ENCODE peak calls at places on chromosomes 1 and 21, in five cellular contexts. A is CD4-positive, alpha-beta T cell; Q is stimulated activated CD4-positive, alpha-beta T cell treated with anti-CD3 and anti-CD28 coated beads, Interleukin-2, amount 100 ng/mL, for 24 hours; N is hippocampal formation; D is foreskin fibroblast. P is an unnamed sample.

GRCh38 chr1:15603050-15603965 is 13.9 kb upstream of the DDI2 start:
- DNase-seq in A (peak), Q (peak), N (peak), D (peak), P (peak)

GRCh38 chr1:37288900-37289299 is 185.5 kb upstream of the ZC3H12A start:
- DNase-seq in N (no peak), A (no peak), Q (no peak), D (no peak), P (no peak)

GRCh38 chr1:99447716-99448115 is 183.4 kb downstream of the PLPPR4 start:
- DNase-seq in A (no peak), N (no peak), D (no peak), Q (no peak), P (no peak)

GRCh38 chr1:199173356-199173755 is 534.5 kb downstream of the PTPRC start:
- DNase-seq in D (no peak), N (peak), A (no peak), Q (no peak), P (no peak)

GRCh38 chr1:78102082-78102481 is 56.3 kb downstream of the GIPC2 start:
- DNase-seq in A (no peak), D (peak), Q (no peak), N (no peak), P (peak)

GRCh38 chr1:151790071-151790939 is at the start of gene TDRKH:
- DNase-seq in N (peak), Q (peak), D (peak), A (peak), P (peak)

GRCh38 chr1:171075041-171075440 is 15.7 kb upstream of the FMO3 start:
- DNase-seq in D (no peak), Q (no peak), A (no peak), N (no peak), P (no peak)

GRCh38 chr1:219931033-219931432 is 2.7 kb upstream of the SLC30A10 start:
- DNase-seq in A (no peak), D (no peak), N (no peak), Q (no peak), P (peak)

GRCh38 chr1:94954292-94955220 is 27.6 kb upstream of the CNN3 start:
- DNase-seq in N (no peak), A (no peak), D (no peak), Q (no peak), P (no peak)

GRCh38 chr1:245211761-245212160 is 57.0 kb downstream of the KIF26B start:
- DNase-seq in A (no peak), N (no peak), D (no peak), Q (no peak), P (no peak)

GRCh38 chr21:43574741-43575465 is 84.4 kb downstream of the HSF2BP start:
- DNase-seq in N (no peak), Q (no peak), D (no peak), A (no peak), P (no peak)

GRCh38 chr1:221868894-221869293 is 127.0 kb upstream of the DUSP10 start:
- DNase-seq in A (no peak), Q (no peak), D (peak), N (no peak), P (peak)

GRCh38 chr1:236282719-236283118 is 961 bp upstream of the ERO1B start:
- DNase-seq in A (no peak), D (no peak), N (no peak), Q (no peak), P (no peak)

GRCh38 chr1:97875996-97876395 is 44.8 kb downstream of the DPYD start:
- DNase-seq in A (no peak), D (no peak), Q (no peak), N (no peak), P (no peak)

GRCh38 chr1:54047384-54048315 is 5.4 kb downstream of the TMEM59 start:
- DNase-seq in N (no peak), A (no peak), Q (no peak), D (no peak), P (no peak)

GRCh38 chr1:156130578-156130942 is 16.0 kb downstream of the LMNA start:
- DNase-seq in D (no peak), N (no peak), Q (no peak), A (no peak), P (no peak)

GRCh38 chr1:190904091-190904695 is 426.5 kb upstream of the BRINP3 start:
- DNase-seq in Q (no peak), N (no peak), D (peak), A (no peak), P (no peak)

GRCh38 chr1:210586785-210587184 is 258.1 kb downstream of the HHAT start:
- DNase-seq in D (no peak), A (no peak), Q (no peak), N (peak), P (no peak)

GRCh38 chr21:27590271-27590670 is 623.4 kb upstream of the ADAMTS5 start:
- DNase-seq in N (no peak), A (no peak), D (peak), Q (no peak), P (peak)

GRCh38 chr1:10401281-10401680 is 2.4 kb downstream of the PGD start:
- DNase-seq in D (peak), N (no peak), Q (no peak), A (no peak), P (peak)

GRCh38 chr21:32364387-32364786 is 28.4 kb downstream of the URB1 start:
- DNase-seq in N (no peak), A (no peak), D (no peak), Q (no peak), P (no peak)

GRCh38 chr1:207302618-207303408 is 18.7 kb upstream of the CD55 start:
- DNase-seq in Q (no peak), D (no peak), A (no peak), N (no peak), P (no peak)

GRCh38 chr1:171663854-171664550 is 11.5 kb upstream of the MYOC start:
- DNase-seq in A (no peak), Q (no peak), N (no peak), D (no peak), P (peak)

GRCh38 chr1:109242387-109242786 is 7.0 kb upstream of the CELSR2 start:
- DNase-seq in A (no peak), D (no peak), N (no peak), Q (no peak), P (no peak)

GRCh38 chr1:153919879-153920852 is 2.6 kb downstream of the GATAD2B start:
- DNase-seq in A (no peak), D (peak), Q (no peak), N (no peak), P (peak)

GRCh38 chr21:34881421-34881820 is 167.7 kb downstream of the RUNX1 start:
- DNase-seq in N (no peak), Q (no peak), D (no peak), A (no peak), P (peak)

GRCh38 chr1:55848906-55849305 is 633.7 kb upstream of the USP24 start:
- DNase-seq in D (peak), N (no peak), A (no peak), Q (no peak), P (peak)

GRCh38 chr1:3775248-3775497 is 2.6 kb downstream of the SMIM1 start:
- DNase-seq in N (no peak), D (no peak), Q (no peak), A (no peak), P (no peak)

GRCh38 chr1:42146916-42147320 is 6.3 kb upstream of the GUCA2B start:
- DNase-seq in D (peak), N (peak), Q (peak), A (peak), P (peak)

GRCh38 chr1:228279011-228279721 is 71.3 kb downstream of the OBSCN start:
- DNase-seq in D (no peak), A (no peak), N (no peak), Q (no peak), P (no peak)

GRCh38 chr1:205827623-205828022 is 14.6 kb upstream of the SLC41A1 start:
- DNase-seq in A (no peak), Q (no peak), D (no peak), N (no peak), P (no peak)

GRCh38 chr1:232718928-232719927 is 86.0 kb upstream of the MAP10 start:
- DNase-seq in Q (no peak), A (no peak), N (no peak), D (no peak), P (no peak)

GRCh38 chr1:7159116-7159781 is 374.0 kb downstream of the CAMTA1 start:
- DNase-seq in A (no peak), Q (no peak), D (no peak), N (no peak), P (no peak)

GRCh38 chr1:169163059-169163458 is 56.6 kb downstream of the ATP1B1 start:
- DNase-seq in D (no peak), A (no peak), N (peak), Q (no peak), P (no peak)

GRCh38 chr1:10882069-10882468 is 85.6 kb upstream of the CASZ1 start:
- DNase-seq in Q (no peak), N (no peak), D (no peak), A (no peak), P (no peak)

GRCh38 chr1:198435044-198435443 is 105.4 kb downstream of the ATP6V1G3 start:
- DNase-seq in N (no peak), A (no peak), D (no peak), Q (no peak), P (no peak)

P was measured in AG08395.